ENCODE peak calls at places on chromosome 3, in four cellular contexts. P is H1, T is K562, X is GM12878. Q is an unnamed sample.

GRCh38 chr3:119616056-119616455 is 18.4 kb downstream of the PLA1A start:
- DNase-seq in X (no peak), T (no peak), P (no peak), Q (no peak)

GRCh38 chr3:124986153-124987143 is 51.9 kb upstream of the MUC13 start:
- DNase-seq in P (no peak), X (no peak), T (peak), Q (peak)

GRCh38 chr3:15452961-15453360 is 25.6 kb downstream of the EAF1 start:
- DNase-seq in T (no peak), X (no peak), P (no peak), Q (no peak)

GRCh38 chr3:147030274-147030673 is 376.1 kb downstream of the ZIC4 start:
- DNase-seq in P (no peak), X (no peak), T (no peak), Q (no peak)

GRCh38 chr3:183460059-183461052 is 31.9 kb upstream of the MCF2L2 start:
- DNase-seq in T (no peak), P (no peak), X (no peak), Q (no peak)

GRCh38 chr3:157263027-157263426 is 103.1 kb upstream of the CCNL1 start:
- DNase-seq in P (no peak), T (no peak), X (no peak), Q (no peak)

GRCh38 chr3:67018105-67018788 is 20.1 kb downstream of the KBTBD8 start:
- DNase-seq in X (no peak), T (peak), P (no peak), Q (no peak)

GRCh38 chr3:152448091-152448490 is 179.4 kb downstream of the MBNL1 start:
- DNase-seq in T (no peak), P (no peak), X (no peak), Q (no peak)

GRCh38 chr3:101133638-101134037 is 140.4 kb upstream of the ABI3BP start:
- DNase-seq in T (no peak), X (no peak), P (no peak), Q (no peak)

GRCh38 chr3:72738752-72739520 is 109.3 kb downstream of the SHQ1 start:
- DNase-seq in T (peak), X (no peak), P (peak), Q (no peak)

GRCh38 chr3:146634346-146634745 is 29.2 kb upstream of the PLSCR5 start:
- DNase-seq in P (no peak), X (no peak), T (no peak), Q (no peak)

GRCh38 chr3:177640319-177640997 is 443.2 kb upstream of the TBL1XR1 start:
- DNase-seq in P (no peak), T (no peak), X (no peak), Q (no peak)

GRCh38 chr3:151864423-151865101 is 8.9 kb upstream of the SUCNR1 start:
- DNase-seq in X (no peak), P (no peak), T (no peak), Q (peak)

GRCh38 chr3:117671707-117672318 is 962.2 kb downstream of the TUSC7 start:
- DNase-seq in P (no peak), T (no peak), X (no peak), Q (no peak)

GRCh38 chr3:16136042-16136441 is 38.4 kb upstream of the GALNT15 start:
- DNase-seq in T (no peak), P (no peak), X (no peak), Q (no peak)

GRCh38 chr3:168047190-168047795 is 48.4 kb downstream of the GOLIM4 start:
- DNase-seq in P (no peak), X (peak), T (peak), Q (peak)

GRCh38 chr3:23996058-23996457 is 51.0 kb downstream of the NR1D2 start:
- DNase-seq in X (no peak), T (no peak), P (no peak), Q (no peak)

GRCh38 chr3:53473422-53473821 is 21.0 kb upstream of the CACNA1D start:
- DNase-seq in T (no peak), X (no peak), P (no peak), Q (no peak)

GRCh38 chr3:100042577-100042981 is 71.7 kb downstream of the FILIP1L start:
- DNase-seq in X (no peak), T (no peak), P (no peak), Q (no peak)

GRCh38 chr3:56751056-56751455 is 50.7 kb downstream of the ARHGEF3 start:
- DNase-seq in T (no peak), P (no peak), X (no peak), Q (no peak)

GRCh38 chr3:48784426-48785120 is 63.1 kb downstream of the PRKAR2A start:
- DNase-seq in P (no peak), X (no peak), T (no peak), Q (no peak)

GRCh38 chr3:190338717-190339116 is 16.5 kb upstream of the CLDN1 start:
- DNase-seq in X (no peak), T (no peak), P (no peak), Q (peak)

GRCh38 chr3:190340071-190340470 is 17.8 kb upstream of the CLDN1 start:
- DNase-seq in P (no peak), X (no peak), T (no peak), Q (no peak)

GRCh38 chr3:190339130-190339529 is 16.9 kb upstream of the CLDN1 start:
- DNase-seq in X (peak), T (no peak), P (no peak), Q (peak)

GRCh38 chr3:190333961-190334360 is 11.7 kb upstream of the CLDN1 start:
- DNase-seq in T (no peak), X (no peak), P (no peak), Q (no peak)

GRCh38 chr3:190336516-190337189 is 14.4 kb upstream of the CLDN1 start:
- DNase-seq in P (no peak), X (no peak), T (no peak), Q (no peak)
- TF ChIP-seq POLR2AphosphoS5 in P (no peak), X (no peak), T (no peak), Q (no peak)

GRCh38 chr3:122355612-122356011 is 27.4 kb downstream of the MIX23 start:
- DNase-seq in P (no peak), T (peak), X (no peak), Q (no peak)

GRCh38 chr3:122356402-122356801 is 26.6 kb downstream of the MIX23 start:
- DNase-seq in P (peak), T (peak), X (no peak), Q (peak)

GRCh38 chr3:122357828-122358617 is 25.0 kb downstream of the MIX23 start:
- DNase-seq in P (no peak), T (no peak), X (no peak), Q (no peak)

GRCh38 chr3:122362026-122362425 is 21.0 kb downstream of the MIX23 start:
- DNase-seq in P (no peak), X (no peak), T (no peak), Q (no peak)

GRCh38 chr3:122358633-122359032 is 24.4 kb downstream of the MIX23 start:
- DNase-seq in X (no peak), T (no peak), P (no peak), Q (no peak)
- TF ChIP-seq EGR1 in X (no peak), T (no peak), P (no peak), Q (no peak)

GRCh38 chr3:181956122-181956521 is 244.4 kb downstream of the SOX2 start:
- DNase-seq in T (no peak), X (no peak), P (no peak), Q (no peak)

GRCh38 chr3:181952221-181952620 is 240.5 kb downstream of the SOX2 start:
- DNase-seq in T (no peak), P (no peak), X (no peak), Q (no peak)

GRCh38 chr3:181955566-181955965 is 243.8 kb downstream of the SOX2 start:
- DNase-seq in T (no peak), P (no peak), X (no peak), Q (no peak)
- H2AFZ ChIP-seq in T (no peak), P (no peak), X (peak), Q (no peak)

GRCh38 chr3:194772241-194773000 is 86.7 kb downstream of the FAM43A start:
- DNase-seq in P (no peak), T (no peak), X (no peak), Q (no peak)

GRCh38 chr3:194775266-194775665 is 89.6 kb downstream of the FAM43A start:
- DNase-seq in T (no peak), P (no peak), X (no peak), Q (no peak)

GRCh38 chr3:194773666-194774455 is 88.2 kb downstream of the FAM43A start:
- DNase-seq in P (no peak), X (no peak), T (no peak), Q (no peak)

GRCh38 chr3:194775731-194776130 is 90.0 kb downstream of the FAM43A start:
- DNase-seq in P (no peak), X (no peak), T (no peak), Q (no peak)

GRCh38 chr3:194773216-194773615 is 87.5 kb downstream of the FAM43A start:
- DNase-seq in T (no peak), P (no peak), X (no peak), Q (no peak)
- TF ChIP-seq POLR2AphosphoS5 in T (no peak), P (no peak), X (no peak), Q (no peak)

DNA sequence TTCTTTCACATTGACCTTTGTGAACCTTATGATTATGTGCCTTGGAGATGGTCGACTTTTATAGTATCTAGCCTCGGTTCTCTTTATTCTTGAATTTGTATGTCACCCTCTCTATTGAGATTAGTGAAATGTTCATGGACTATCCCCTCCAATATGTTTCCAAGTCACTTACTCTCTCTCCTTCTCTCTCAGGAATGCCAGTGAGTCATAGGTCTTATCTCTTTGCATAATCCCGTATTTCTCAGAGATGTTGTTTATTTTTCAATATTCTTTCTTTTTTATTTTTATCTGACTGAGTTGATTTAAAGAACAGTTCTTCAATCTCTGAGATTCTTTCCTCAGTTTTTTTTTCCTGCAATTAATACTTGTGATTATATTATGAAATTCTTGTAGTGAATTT is 411.6 kb upstream of the CADM2 start:
- DNase-seq in X (no peak), T (no peak), P (no peak), Q (no peak)
- TF ChIP-seq EGR1 in X (no peak), T (no peak), P (no peak), Q (no peak)

DNA sequence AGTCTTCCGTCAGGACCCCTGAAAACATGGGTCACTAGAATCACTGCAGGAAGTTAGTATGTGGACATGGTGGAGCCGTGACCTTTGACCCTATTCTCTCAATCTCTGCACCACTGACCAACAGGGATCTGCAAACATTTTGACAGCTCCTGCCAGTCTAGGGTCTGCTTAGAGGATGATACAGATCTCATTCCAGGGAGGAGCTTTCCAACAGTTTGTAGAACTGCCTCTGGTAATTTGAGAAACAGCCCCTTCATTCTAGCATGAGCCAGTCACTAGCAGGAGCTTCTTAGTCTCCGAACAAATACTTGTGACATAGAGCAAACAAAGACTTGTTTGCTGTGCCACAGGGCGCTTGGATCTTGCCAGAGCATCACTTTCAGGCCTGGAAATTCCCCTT is 270.3 kb upstream of the CFAP20DC start:
- DNase-seq in P (no peak), T (no peak), X (no peak), Q (no peak)
- H2AFZ ChIP-seq in P (no peak), T (no peak), X (no peak), Q (no peak)

GRCh38 chr3:61805510-61806080 is 244.2 kb downstream of the PTPRG start:
- DNase-seq in P (no peak), X (no peak), T (no peak), Q (no peak)
- TF ChIP-seq POLR2AphosphoS5 in P (no peak), X (no peak), T (no peak), Q (no peak)

Q was measured in HCT116.